ENCODE peak calls at places on chromosome 18, in six cellular contexts. One of them, this sample, is unnamed.

GRCh38 chr18:9090578-9090977 is 11.9 kb upstream of the NDUFV2 start:
- DNase-seq in prostate gland: no peak
- DNase-seq in GM06990: no peak
- DNase-seq in stomach: no peak
- DNase-seq in neural progenitor cell: no peak
- DNase-seq in bronchial epithelial cell: no peak
- DNase-seq in this sample: no peak

GRCh38 chr18:39496986-39497385 is 1931.4 kb upstream of the CELF4 start:
- DNase-seq in bronchial epithelial cell: no peak
- DNase-seq in GM06990: no peak
- DNase-seq in neural progenitor cell: no peak
- DNase-seq in stomach: no peak
- DNase-seq in prostate gland: no peak
- DNase-seq in this sample: no peak

GRCh38 chr18:44882163-44882881 is 201.6 kb downstream of the SETBP1 start:
- DNase-seq in stomach: no peak
- DNase-seq in GM06990: no peak
- DNase-seq in neural progenitor cell: no peak
- DNase-seq in prostate gland: no peak
- DNase-seq in bronchial epithelial cell: no peak
- DNase-seq in this sample: no peak

GRCh38 chr18:59502222-59502898 is 143.3 kb upstream of the LMAN1 start:
- DNase-seq in bronchial epithelial cell: peak
- DNase-seq in stomach: no peak
- DNase-seq in neural progenitor cell: no peak
- DNase-seq in prostate gland: peak
- DNase-seq in GM06990: no peak
- DNase-seq in this sample: no peak

GRCh38 chr18:7516505-7517117 is 50.5 kb upstream of the PTPRM start:
- DNase-seq in stomach: no peak
- DNase-seq in GM06990: no peak
- DNase-seq in prostate gland: no peak
- DNase-seq in neural progenitor cell: no peak
- DNase-seq in bronchial epithelial cell: no peak
- DNase-seq in this sample: no peak

GRCh38 chr18:45891806-45892205 is 66.3 kb downstream of the SIGLEC15 start:
- DNase-seq in GM06990: no peak
- DNase-seq in neural progenitor cell: no peak
- DNase-seq in stomach: no peak
- DNase-seq in prostate gland: no peak
- DNase-seq in bronchial epithelial cell: no peak
- DNase-seq in this sample: no peak

GRCh38 chr18:49944681-49945080 is 131.3 kb upstream of the ACAA2 start:
- DNase-seq in GM06990: no peak
- DNase-seq in bronchial epithelial cell: no peak
- DNase-seq in prostate gland: no peak
- DNase-seq in neural progenitor cell: no peak
- DNase-seq in stomach: no peak
- DNase-seq in this sample: peak

GRCh38 chr18:59783138-59783537 is 85.9 kb upstream of the CCBE1 start:
- DNase-seq in prostate gland: no peak
- DNase-seq in neural progenitor cell: peak
- DNase-seq in stomach: no peak
- DNase-seq in GM06990: peak
- DNase-seq in bronchial epithelial cell: peak
- DNase-seq in this sample: peak

GRCh38 chr18:63082661-63083531 is 236.7 kb downstream of the BCL2 start:
- DNase-seq in prostate gland: no peak
- DNase-seq in stomach: no peak
- DNase-seq in GM06990: no peak
- DNase-seq in bronchial epithelial cell: peak
- DNase-seq in neural progenitor cell: no peak
- DNase-seq in this sample: no peak

GRCh38 chr18:69367104-69367503 is 33.6 kb upstream of the DOK6 start:
- DNase-seq in stomach: no peak
- DNase-seq in neural progenitor cell: no peak
- DNase-seq in bronchial epithelial cell: no peak
- DNase-seq in GM06990: no peak
- DNase-seq in prostate gland: no peak
- DNase-seq in this sample: no peak

DNA sequence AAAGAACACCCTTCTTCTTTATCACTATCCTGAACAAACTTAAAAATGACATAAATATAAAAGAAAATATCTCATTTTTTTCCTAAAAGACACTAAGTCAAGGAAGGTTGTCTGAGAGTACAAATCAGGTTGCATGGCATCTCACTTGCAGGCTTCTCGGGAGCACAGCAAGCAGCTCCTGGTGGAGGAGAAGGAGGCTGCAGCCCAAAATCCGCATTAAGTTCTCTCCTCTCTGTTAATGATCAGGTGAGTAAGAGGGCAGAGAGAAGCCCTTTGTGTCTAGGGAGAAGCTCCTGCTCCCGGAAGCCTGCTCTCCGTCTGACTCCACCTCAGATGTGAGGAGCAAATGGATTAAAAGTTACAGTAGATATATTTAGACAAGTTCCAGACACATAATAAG is 35.0 kb upstream of the DOK6 start:
- DNase-seq in neural progenitor cell: peak
- DNase-seq in GM06990: no peak
- DNase-seq in stomach: no peak
- DNase-seq in bronchial epithelial cell: no peak
- DNase-seq in prostate gland: no peak
- DNase-seq in this sample: no peak
- TF ChIP-seq CTCF in neural progenitor cell: peak
- TF ChIP-seq CTCF in GM06990: no peak
- TF ChIP-seq CTCF in stomach: no peak
- TF ChIP-seq CTCF in bronchial epithelial cell: no peak
- TF ChIP-seq CTCF in prostate gland: no peak
- TF ChIP-seq CTCF in this sample: no peak

GRCh38 chr18:65749881-65750280 is 931 bp upstream of the CDH7 start:
- DNase-seq in prostate gland: no peak
- DNase-seq in stomach: no peak
- DNase-seq in neural progenitor cell: peak
- DNase-seq in bronchial epithelial cell: peak
- DNase-seq in GM06990: no peak
- DNase-seq in this sample: no peak
- H3K4me3 ChIP-seq in prostate gland: no peak
- H3K4me3 ChIP-seq in stomach: no peak
- H3K4me3 ChIP-seq in neural progenitor cell: peak
- H3K4me3 ChIP-seq in bronchial epithelial cell: no peak
- H3K4me3 ChIP-seq in GM06990: no peak
- H3K4me3 ChIP-seq in this sample: no peak

GRCh38 chr18:48345596-48345995 is 63.6 kb downstream of the ZBTB7C start:
- DNase-seq in stomach: peak
- DNase-seq in neural progenitor cell: no peak
- DNase-seq in prostate gland: no peak
- DNase-seq in bronchial epithelial cell: peak
- DNase-seq in GM06990: no peak
- DNase-seq in this sample: no peak
- TF ChIP-seq CTCF in stomach: no peak
- TF ChIP-seq CTCF in neural progenitor cell: peak
- TF ChIP-seq CTCF in prostate gland: no peak
- TF ChIP-seq CTCF in bronchial epithelial cell: peak
- TF ChIP-seq CTCF in GM06990: peak
- TF ChIP-seq CTCF in this sample: no peak

GRCh38 chr18:37254256-37254880 is 311.2 kb downstream of the CELF4 start:
- DNase-seq in prostate gland: no peak
- DNase-seq in GM06990: no peak
- DNase-seq in bronchial epithelial cell: no peak
- DNase-seq in stomach: peak
- DNase-seq in neural progenitor cell: no peak
- DNase-seq in this sample: no peak

GRCh38 chr18:37254973-37255372 is 310.6 kb downstream of the CELF4 start:
- DNase-seq in neural progenitor cell: no peak
- DNase-seq in GM06990: no peak
- DNase-seq in stomach: no peak
- DNase-seq in bronchial epithelial cell: no peak
- DNase-seq in prostate gland: no peak
- DNase-seq in this sample: no peak

GRCh38 chr18:37252854-37253396 is 312.7 kb downstream of the CELF4 start:
- DNase-seq in bronchial epithelial cell: no peak
- DNase-seq in prostate gland: no peak
- DNase-seq in stomach: no peak
- DNase-seq in GM06990: no peak
- DNase-seq in neural progenitor cell: no peak
- DNase-seq in this sample: peak

GRCh38 chr18:37252342-37252741 is 313.3 kb downstream of the CELF4 start:
- DNase-seq in stomach: no peak
- DNase-seq in GM06990: no peak
- DNase-seq in bronchial epithelial cell: no peak
- DNase-seq in prostate gland: no peak
- DNase-seq in neural progenitor cell: no peak
- DNase-seq in this sample: no peak

DNA sequence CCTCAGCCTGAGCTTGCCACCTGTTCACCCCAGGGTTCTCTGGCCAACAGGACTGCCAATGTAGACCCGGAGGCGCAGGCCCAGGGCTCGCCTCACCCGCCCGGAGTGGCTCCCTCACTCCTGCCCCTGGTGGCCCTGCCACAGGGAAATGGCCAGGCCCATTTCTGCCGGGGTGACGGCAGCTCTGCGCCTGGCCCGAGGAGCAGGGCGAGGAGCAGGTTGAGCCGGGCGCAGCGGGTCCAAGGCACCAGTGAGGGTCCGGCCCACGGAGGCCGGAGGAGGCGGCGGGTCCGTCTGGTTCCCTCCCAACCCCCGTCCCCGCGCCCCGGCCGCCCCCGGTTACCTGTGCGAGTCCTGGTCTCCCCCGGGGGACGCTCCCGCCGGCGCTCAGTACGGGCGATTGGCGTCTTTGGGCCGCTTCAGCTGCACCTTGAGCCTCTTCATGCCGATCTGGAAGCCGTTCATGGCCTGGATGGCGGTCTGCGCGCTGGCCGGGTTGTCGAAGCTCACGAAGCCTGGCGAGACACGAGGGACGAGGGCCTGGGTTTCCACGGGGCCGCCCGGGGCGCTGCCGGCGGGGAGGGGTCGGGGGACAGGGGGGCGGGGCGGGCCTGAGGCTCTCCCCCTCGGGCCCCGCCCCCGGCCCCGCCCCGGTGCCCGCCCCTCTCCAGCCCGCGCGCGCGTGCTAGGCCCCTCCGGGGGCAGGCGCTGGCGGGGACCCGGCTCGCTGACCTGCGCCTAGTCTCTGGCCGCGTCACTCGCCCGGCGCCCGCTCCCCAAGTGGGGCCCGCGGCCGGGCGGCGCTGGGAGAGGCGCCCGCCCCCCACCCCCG is 312.0 kb downstream of the CELF4 start:
- DNase-seq in prostate gland: no peak
- DNase-seq in GM06990: no peak
- DNase-seq in bronchial epithelial cell: no peak
- DNase-seq in neural progenitor cell: peak
- DNase-seq in stomach: peak
- DNase-seq in this sample: peak
- H3K4me3 ChIP-seq in prostate gland: peak
- H3K4me3 ChIP-seq in GM06990: peak
- H3K4me3 ChIP-seq in bronchial epithelial cell: peak
- H3K4me3 ChIP-seq in neural progenitor cell: peak
- H3K4me3 ChIP-seq in stomach: peak
- H3K4me3 ChIP-seq in this sample: peak

GRCh38 chr18:56298935-56299334 is 339.5 kb downstream of the TXNL1 start:
- DNase-seq in bronchial epithelial cell: peak
- DNase-seq in prostate gland: no peak
- DNase-seq in neural progenitor cell: no peak
- DNase-seq in stomach: no peak
- DNase-seq in GM06990: no peak
- DNase-seq in this sample: no peak
- TF ChIP-seq CTCF in bronchial epithelial cell: peak
- TF ChIP-seq CTCF in prostate gland: no peak
- TF ChIP-seq CTCF in neural progenitor cell: no peak
- TF ChIP-seq CTCF in stomach: no peak
- TF ChIP-seq CTCF in GM06990: no peak
- TF ChIP-seq CTCF in this sample: no peak